ENCODE peak calls at places on chromosomes 11 and 22, in six cellular contexts. One of them, this sample, is unnamed.

GRCh38 chr11:74650498-74650897 is 58.1 kb downstream of the POLD3 start:
- DNase-seq in cardiac muscle cell: peak; percentile 13
- DNase-seq in tibial artery: no peak
- DNase-seq in gastrocnemius medialis: no peak
- DNase-seq in effector memory CD4-positive, alpha-beta T cell: no peak
- DNase-seq in vagina: no peak
- DNase-seq in this sample: no peak

GRCh38 chr22:25393121-25393805 is 171.2 kb upstream of the GRK3 start:
- DNase-seq in effector memory CD4-positive, alpha-beta T cell: no peak
- DNase-seq in cardiac muscle cell: no peak
- DNase-seq in vagina: no peak
- DNase-seq in gastrocnemius medialis: no peak
- DNase-seq in tibial artery: no peak
- DNase-seq in this sample: no peak

GRCh38 chr11:47179655-47179991 is 2.9 kb upstream of the ARFGAP2 start:
- DNase-seq in vagina: no peak
- DNase-seq in gastrocnemius medialis: no peak
- DNase-seq in tibial artery: no peak
- DNase-seq in effector memory CD4-positive, alpha-beta T cell: no peak
- DNase-seq in cardiac muscle cell: peak; percentile 51
- DNase-seq in this sample: no peak

GRCh38 chr22:42399315-42400271 is 32.6 kb downstream of the NFAM1 start:
- DNase-seq in effector memory CD4-positive, alpha-beta T cell: no peak
- DNase-seq in cardiac muscle cell: peak; percentile 3
- DNase-seq in vagina: no peak
- DNase-seq in gastrocnemius medialis: no peak
- DNase-seq in tibial artery: no peak
- DNase-seq in this sample: no peak

GRCh38 chr11:73274722-73275380 is 2.7 kb downstream of the P2RY6 start:
- DNase-seq in effector memory CD4-positive, alpha-beta T cell: no peak
- DNase-seq in gastrocnemius medialis: no peak
- DNase-seq in cardiac muscle cell: no peak
- DNase-seq in tibial artery: no peak
- DNase-seq in vagina: no peak
- DNase-seq in this sample: no peak

GRCh38 chr22:45226681-45227186 is 14.0 kb downstream of the KIAA0930 start:
- DNase-seq in cardiac muscle cell: peak; percentile 43
- DNase-seq in tibial artery: peak; percentile 56
- DNase-seq in vagina: no peak
- DNase-seq in gastrocnemius medialis: no peak
- DNase-seq in effector memory CD4-positive, alpha-beta T cell: no peak
- DNase-seq in this sample: no peak

GRCh38 chr22:38649841-38650522 is 6.2 kb downstream of the FAM227A start:
- DNase-seq in tibial artery: no peak
- DNase-seq in cardiac muscle cell: no peak
- DNase-seq in gastrocnemius medialis: no peak
- DNase-seq in effector memory CD4-positive, alpha-beta T cell: no peak
- DNase-seq in vagina: no peak
- DNase-seq in this sample: no peak

GRCh38 chr11:45745065-45745811 is 59.7 kb upstream of the SLC35C1 start:
- DNase-seq in gastrocnemius medialis: no peak
- DNase-seq in effector memory CD4-positive, alpha-beta T cell: no peak
- DNase-seq in tibial artery: peak; percentile 60
- DNase-seq in vagina: no peak
- DNase-seq in cardiac muscle cell: peak; percentile 73
- DNase-seq in this sample: no peak

DNA sequence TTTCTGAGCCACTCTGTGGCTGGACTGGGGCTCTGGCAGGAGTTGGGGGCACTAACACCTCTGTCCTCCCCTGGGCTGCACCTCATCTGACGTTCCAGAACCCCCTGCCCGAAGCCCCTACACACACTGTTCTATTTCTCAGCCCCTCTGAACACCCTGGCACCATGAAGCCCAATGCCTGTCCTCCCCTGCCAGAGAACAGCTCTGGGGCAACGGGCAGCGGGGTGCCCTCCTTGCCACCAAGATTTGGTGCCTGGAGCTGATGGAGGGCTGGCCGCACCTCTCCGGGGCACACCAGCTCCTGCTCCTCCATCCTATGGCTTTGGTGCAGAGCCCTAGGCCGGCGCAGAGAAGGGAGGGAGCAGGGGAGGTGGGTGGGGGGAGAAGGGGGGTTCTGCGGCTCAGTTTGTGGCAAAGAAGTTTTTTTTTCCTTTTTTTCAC is 16.3 kb downstream of the DUSP8 start:
- DNase-seq in tibial artery: peak; percentile 13
- DNase-seq in gastrocnemius medialis: no peak
- DNase-seq in effector memory CD4-positive, alpha-beta T cell: no peak
- DNase-seq in vagina: no peak
- DNase-seq in cardiac muscle cell: no peak
- DNase-seq in this sample: no peak
- H3K4me3 ChIP-seq in tibial artery: no peak overlapping the region
- H3K4me3 ChIP-seq in gastrocnemius medialis: no peak overlapping the region
- H3K4me3 ChIP-seq in effector memory CD4-positive, alpha-beta T cell: no peak overlapping the region
- H3K4me3 ChIP-seq in vagina: no peak overlapping the region
- H3K4me3 ChIP-seq in cardiac muscle cell: no peak overlapping the region
- H3K4me3 ChIP-seq in this sample: no peak overlapping the region

GRCh38 chr22:28816994-28817530 is 16.7 kb upstream of the XBP1 start:
- DNase-seq in tibial artery: no peak
- DNase-seq in gastrocnemius medialis: no peak
- DNase-seq in cardiac muscle cell: no peak
- DNase-seq in effector memory CD4-positive, alpha-beta T cell: no peak
- DNase-seq in vagina: no peak
- DNase-seq in this sample: no peak
- H3K4me1 ChIP-seq in tibial artery: peaks cover 32% of the 10 kb centered on the region
- H3K4me1 ChIP-seq in gastrocnemius medialis: peaks cover 14% of the 10 kb centered on the region
- H3K4me1 ChIP-seq in cardiac muscle cell: peaks cover 13% of the 10 kb centered on the region
- H3K4me1 ChIP-seq in effector memory CD4-positive, alpha-beta T cell: peaks cover 40% of the 10 kb centered on the region
- H3K4me1 ChIP-seq in vagina: peaks cover 38% of the 10 kb centered on the region
- H3K4me1 ChIP-seq in this sample: no peaks in the 10 kb centered on the region

GRCh38 chr11:94134651-94135512 is 6.2 kb downstream of the PANX1 start:
- DNase-seq in tibial artery: peak; percentile 93
- DNase-seq in gastrocnemius medialis: peak; percentile 55
- DNase-seq in vagina: no peak
- DNase-seq in effector memory CD4-positive, alpha-beta T cell: no peak
- DNase-seq in cardiac muscle cell: peak; percentile 89
- DNase-seq in this sample: no peak

GRCh38 chr11:94132823-94133408 is 4.3 kb downstream of the PANX1 start:
- DNase-seq in gastrocnemius medialis: no peak
- DNase-seq in vagina: no peak
- DNase-seq in cardiac muscle cell: no peak
- DNase-seq in effector memory CD4-positive, alpha-beta T cell: no peak
- DNase-seq in tibial artery: no peak
- DNase-seq in this sample: no peak

GRCh38 chr11:94132152-94132558 is 3.5 kb downstream of the PANX1 start:
- DNase-seq in cardiac muscle cell: peak; percentile 87
- DNase-seq in tibial artery: peak; percentile 29
- DNase-seq in gastrocnemius medialis: no peak
- DNase-seq in vagina: no peak
- DNase-seq in effector memory CD4-positive, alpha-beta T cell: no peak
- DNase-seq in this sample: no peak

GRCh38 chr11:94131363-94132115 is 2.9 kb downstream of the PANX1 start:
- DNase-seq in cardiac muscle cell: peak; percentile 79
- DNase-seq in tibial artery: peak; percentile 36
- DNase-seq in gastrocnemius medialis: no peak
- DNase-seq in vagina: no peak
- DNase-seq in effector memory CD4-positive, alpha-beta T cell: no peak
- DNase-seq in this sample: no peak

DNA sequence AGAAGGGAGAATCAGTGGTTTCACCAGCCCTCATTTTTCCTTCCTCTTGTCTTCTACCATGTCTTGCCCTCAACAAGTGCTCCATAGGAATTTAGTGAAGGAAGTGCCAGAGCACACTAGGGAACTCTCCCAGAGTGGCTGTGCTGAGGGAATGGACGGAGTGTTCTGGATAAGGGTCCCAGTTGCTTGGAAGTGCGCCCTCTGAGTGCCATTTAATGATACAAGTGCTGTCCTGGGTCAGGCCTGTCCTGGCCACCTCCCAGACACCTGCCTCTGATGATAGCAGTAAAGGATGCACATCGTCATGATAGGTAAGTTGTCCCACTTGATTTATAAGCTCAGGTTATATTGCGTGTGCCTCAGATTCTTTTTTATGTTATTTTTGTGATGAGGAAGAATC is 5.1 kb downstream of the PANX1 start:
- DNase-seq in effector memory CD4-positive, alpha-beta T cell: no peak
- DNase-seq in gastrocnemius medialis: no peak
- DNase-seq in vagina: no peak
- DNase-seq in tibial artery: no peak
- DNase-seq in cardiac muscle cell: no peak
- DNase-seq in this sample: no peak
- H3K27ac ChIP-seq in effector memory CD4-positive, alpha-beta T cell: no peak overlapping the region
- H3K27ac ChIP-seq in gastrocnemius medialis: peak overlapping the region; percentile 84
- H3K27ac ChIP-seq in vagina: peak overlapping the region; percentile 76
- H3K27ac ChIP-seq in tibial artery: peak overlapping the region; percentile 80
- H3K27ac ChIP-seq in cardiac muscle cell: no peak overlapping the region
- H3K27ac ChIP-seq in this sample: no peak overlapping the region

GRCh38 chr11:76666408-76666807 is 4.1 kb downstream of the LRRC32 start:
- DNase-seq in cardiac muscle cell: peak; percentile 70
- DNase-seq in effector memory CD4-positive, alpha-beta T cell: no peak
- DNase-seq in tibial artery: peak; percentile 54
- DNase-seq in gastrocnemius medialis: no peak
- DNase-seq in vagina: no peak
- DNase-seq in this sample: no peak
- H3K4me3 ChIP-seq in cardiac muscle cell: no peak overlapping the region
- H3K4me3 ChIP-seq in effector memory CD4-positive, alpha-beta T cell: no peak overlapping the region
- H3K4me3 ChIP-seq in tibial artery: peak overlapping the region; percentile 83
- H3K4me3 ChIP-seq in gastrocnemius medialis: peak overlapping the region; percentile 73
- H3K4me3 ChIP-seq in vagina: no peak overlapping the region
- H3K4me3 ChIP-seq in this sample: no peak overlapping the region

GRCh38 chr11:38323961-38324761 is 1726.1 kb upstream of the RAG2 start:
- DNase-seq in cardiac muscle cell: no peak
- DNase-seq in gastrocnemius medialis: no peak
- DNase-seq in vagina: no peak
- DNase-seq in tibial artery: no peak
- DNase-seq in effector memory CD4-positive, alpha-beta T cell: no peak
- DNase-seq in this sample: no peak
- H3K4me1 ChIP-seq in cardiac muscle cell: no peaks in the 10 kb centered on the region
- H3K4me1 ChIP-seq in gastrocnemius medialis: no peaks in the 10 kb centered on the region
- H3K4me1 ChIP-seq in vagina: no peaks in the 10 kb centered on the region
- H3K4me1 ChIP-seq in tibial artery: no peaks in the 10 kb centered on the region
- H3K4me1 ChIP-seq in effector memory CD4-positive, alpha-beta T cell: no peaks in the 10 kb centered on the region
- H3K4me1 ChIP-seq in this sample: no peaks in the 10 kb centered on the region

This sample was measured in iPS DF 6.9.